ENCODE peak calls at places on chromosomes 6 and 20, in ten cellular contexts. R is SK-N-MC, Q is stomach, L is suprapubic skin, N is GM23338, G is breast epithelium, H is sigmoid colon, J is HL-60, X is transverse colon, Y is HCT116. I is an unnamed sample.

GRCh38 chr6:42819803-42820508 is 38.1 kb downstream of the BICRAL start:
- DNase-seq in R (no peak), Q (no peak), L (no peak), N (peak; percentile 61), G (no peak), H (no peak), J (no peak), X (no peak), Y (no peak), I (no peak)

GRCh38 chr6:111992851-111993250 is 61.1 kb upstream of the CCN6 start:
- DNase-seq in R (no peak), Q (no peak), L (no peak), N (no peak), G (no peak), H (no peak), J (no peak), X (no peak), Y (no peak), I (no peak)

GRCh38 chr6:129031051-129031599 is 148.2 kb downstream of the LAMA2 start:
- DNase-seq in R (peak; percentile 91), Q (no peak), L (no peak), N (no peak), G (no peak), H (no peak), J (no peak), X (no peak), Y (no peak), I (no peak)

GRCh38 chr20:53003420-53003819 is 31.3 kb downstream of the TSHZ2 start:
- DNase-seq in R (no peak), Q (no peak), L (no peak), N (no peak), G (no peak), H (no peak), J (no peak), X (no peak), Y (no peak), I (no peak)

GRCh38 chr6:163828038-163828790 is 413.7 kb downstream of the QKI start:
- DNase-seq in R (no peak), Q (no peak), L (no peak), N (no peak), G (no peak), H (no peak), J (no peak), X (no peak), Y (no peak), I (no peak)

GRCh38 chr6:23176883-23177282 is 607.5 kb downstream of the HDGFL1 start:
- DNase-seq in R (no peak), Q (no peak), L (no peak), N (peak; percentile 16), G (no peak), H (no peak), J (no peak), X (no peak), Y (no peak), I (no peak)

GRCh38 chr20:60052322-60052721 is 94.1 kb downstream of the CDH26 start:
- DNase-seq in R (no peak), Q (no peak), L (no peak), N (no peak), G (no peak), H (no peak), J (no peak), X (no peak), Y (no peak), I (no peak)

GRCh38 chr6:138654715-138655634 is 118.6 kb upstream of the CCDC28A start:
- DNase-seq in R (no peak), Q (no peak), L (no peak), N (no peak), G (no peak), H (no peak), J (no peak), X (no peak), Y (peak; percentile 16), I (no peak)

GRCh38 chr20:62025832-62026563 is 39.7 kb downstream of the TAF4 start:
- DNase-seq in R (no peak), Q (no peak), L (no peak), N (no peak), G (no peak), H (no peak), J (no peak), X (no peak), Y (no peak), I (no peak)

GRCh38 chr6:163490826-163491577 is 76.5 kb downstream of the QKI start:
- DNase-seq in R (no peak), Q (peak; percentile 88), L (peak; percentile 84), N (peak; percentile 44), G (peak; percentile 87), H (peak; percentile 85), J (no peak), X (peak; percentile 74), Y (no peak), I (peak; percentile 93)

GRCh38 chr6:26031595-26032386 is 55.4 kb upstream of the HFE start:
- DNase-seq in R (peak; percentile 99), Q (peak; percentile 75), L (peak; percentile 89), N (peak; percentile 99), G (peak; percentile 81), H (peak; percentile 92), J (peak; percentile 65), X (peak; percentile 85), Y (peak; percentile 99), I (peak; percentile 88)

GRCh38 chr6:26029857-26030653 is 57.2 kb upstream of the HFE start:
- DNase-seq in R (no peak), Q (no peak), L (no peak), N (no peak), G (no peak), H (no peak), J (no peak), X (no peak), Y (no peak), I (no peak)

GRCh38 chr6:26032387-26033131 is 54.7 kb upstream of the HFE start:
- DNase-seq in R (no peak), Q (no peak), L (no peak), N (peak; percentile 50), G (no peak), H (no peak), J (no peak), X (peak; percentile 42), Y (no peak), I (no peak)

GRCh38 chr6:26030716-26031115 is 56.5 kb upstream of the HFE start:
- DNase-seq in R (no peak), Q (no peak), L (no peak), N (no peak), G (no peak), H (no peak), J (no peak), X (no peak), Y (no peak), I (no peak)

DNA sequence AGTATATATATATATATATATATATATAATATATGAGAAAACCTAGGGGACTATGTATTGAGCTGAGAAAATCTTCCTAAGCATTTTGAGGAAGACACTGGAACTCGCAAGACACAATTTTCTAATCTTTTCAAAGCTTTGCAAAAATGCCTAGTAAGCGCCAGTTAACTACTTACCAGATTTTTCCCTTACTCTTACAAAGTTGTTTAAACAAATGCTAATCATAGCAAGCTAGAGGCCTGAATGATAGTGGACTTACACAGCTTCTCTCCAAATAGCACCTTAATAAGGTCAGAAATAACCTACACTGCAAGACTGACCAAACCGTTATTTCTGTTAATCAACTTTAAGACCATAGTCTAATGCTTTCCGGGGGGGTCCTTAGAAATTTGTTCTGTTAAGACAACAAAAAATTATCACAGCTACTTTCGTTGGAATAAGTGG is 56.1 kb upstream of the HFE start:
- DNase-seq in R (no peak), Q (no peak), L (no peak), N (no peak), G (no peak), H (no peak), J (no peak), X (no peak), Y (no peak), I (no peak)
- TF ChIP-seq POLR2AphosphoS5 in R (no peak), Q (no peak), L (no peak), N (no peak), G (no peak), H (no peak), J (no peak), X (no peak), Y (no peak), I (no peak)

GRCh38 chr6:151784441-151785214 is 22.9 kb upstream of the ESR1 start:
- DNase-seq in R (no peak), Q (no peak), L (no peak), N (no peak), G (no peak), H (no peak), J (no peak), X (no peak), Y (no peak), I (no peak)

GRCh38 chr6:151782560-151782959 is 24.9 kb upstream of the ESR1 start:
- DNase-seq in R (no peak), Q (no peak), L (no peak), N (no peak), G (no peak), H (no peak), J (no peak), X (no peak), Y (no peak), I (no peak)

GRCh38 chr6:151783692-151784091 is 23.8 kb upstream of the ESR1 start:
- DNase-seq in R (no peak), Q (no peak), L (no peak), N (no peak), G (no peak), H (no peak), J (no peak), X (no peak), Y (no peak), I (no peak)
- H3K4me3 ChIP-seq in R (no peak overlapping the region), Q (no peak overlapping the region), L (no peak overlapping the region), N (no peak overlapping the region), G (no peak overlapping the region), H (no peak overlapping the region), J (no peak overlapping the region), X (no peak overlapping the region), Y (no peak overlapping the region), I (no peak overlapping the region)

GRCh38 chr6:46024122-46024769 is 8.6 kb upstream of the CLIC5 start:
- DNase-seq in R (no peak), Q (no peak), L (no peak), N (no peak), G (no peak), H (no peak), J (no peak), X (no peak), Y (no peak), I (peak; percentile 22)
- H3K27ac ChIP-seq in R (no peak overlapping the region), Q (no peak overlapping the region), L (no peak overlapping the region), N (no peak overlapping the region), G (no peak overlapping the region), H (no peak overlapping the region), J (no peak overlapping the region), X (no peak overlapping the region), Y (no peak overlapping the region), I (no peak overlapping the region)

GRCh38 chr20:15032352-15032622 is 694.9 kb upstream of the FLRT3 start:
- DNase-seq in R (no peak), Q (no peak), L (no peak), N (no peak), G (no peak), H (no peak), J (no peak), X (no peak), Y (no peak), I (no peak)

GRCh38 chr20:15033269-15033668 is 695.9 kb upstream of the FLRT3 start:
- DNase-seq in R (no peak), Q (no peak), L (no peak), N (no peak), G (no peak), H (no peak), J (no peak), X (no peak), Y (no peak), I (no peak)

GRCh38 chr20:15031546-15032351 is 694.3 kb upstream of the FLRT3 start:
- DNase-seq in R (no peak), Q (no peak), L (no peak), N (no peak), G (no peak), H (no peak), J (no peak), X (no peak), Y (no peak), I (no peak)

GRCh38 chr20:15030826-15031225 is 693.4 kb upstream of the FLRT3 start:
- DNase-seq in R (no peak), Q (no peak), L (no peak), N (no peak), G (no peak), H (no peak), J (no peak), X (no peak), Y (no peak), I (no peak)
- TF ChIP-seq POLR2AphosphoS5 in R (no peak), Q (no peak), L (no peak), N (no peak), G (no peak), H (no peak), J (no peak), X (no peak), Y (no peak), I (no peak)

I was measured in prostate gland.